ENCODE peak calls at places on chromosomes 4 and X, in six cellular contexts. Y, C, V, G, L and K are unnamed samples.

GRCh38 chrX:54093159-54093558 is 48.9 kb upstream of the PHF8 start:
- DNase-seq in Y (no peak), C (no peak), V (no peak), G (no peak), L (no peak), K (no peak)

GRCh38 chr4:7973545-7973981 is 33.9 kb upstream of the AFAP1 start:
- DNase-seq in Y (no peak), C (no peak), V (no peak), G (no peak), L (no peak), K (no peak)

GRCh38 chr4:85086721-85087120 is 120.2 kb upstream of the WDFY3 start:
- DNase-seq in Y (no peak), C (no peak), V (no peak), G (no peak), L (no peak), K (no peak)

GRCh38 chrX:72003811-72004750 is 93.4 kb downstream of the NHSL2 start:
- DNase-seq in Y (no peak), C (no peak), V (no peak), G (peak), L (peak), K (peak)

GRCh38 chrX:331145-331771 is 12.7 kb upstream of the GTPBP6 start:
- DNase-seq in Y (no peak), C (no peak), V (no peak), G (no peak), L (no peak), K (no peak)

GRCh38 chr4:78951862-78952472 is 12.7 kb upstream of the PAQR3 start:
- DNase-seq in Y (peak), C (peak), V (peak), G (peak), L (no peak), K (peak)

GRCh38 chr4:180960758-180961401 is 1282.3 kb upstream of the TENM3 start:
- DNase-seq in Y (no peak), C (no peak), V (no peak), G (no peak), L (no peak), K (no peak)

GRCh38 chrX:1384738-1385250 is 7.1 kb downstream of the SLC25A6 start:
- DNase-seq in Y (peak), C (no peak), V (no peak), G (no peak), L (no peak), K (no peak)

GRCh38 chr4:37827802-37828321 is 1.4 kb downstream of the PGM2 start:
- DNase-seq in Y (no peak), C (no peak), V (no peak), G (no peak), L (no peak), K (no peak)

GRCh38 chrX:54921427-54922021 is 900 bp downstream of the TRO start:
- DNase-seq in Y (peak), C (peak), V (peak), G (peak), L (peak), K (peak)

GRCh38 chrX:120790118-120790517 is 85.5 kb downstream of the CT47B1 start:
- DNase-seq in Y (peak), C (peak), V (peak), G (peak), L (peak), K (peak)

GRCh38 chr4:8537041-8537461 is 43.1 kb upstream of the GPR78 start:
- DNase-seq in Y (peak), C (peak), V (no peak), G (peak), L (peak), K (no peak)

GRCh38 chr4:151266542-151266941 is 10.4 kb upstream of the PRSS48 start:
- DNase-seq in Y (no peak), C (no peak), V (no peak), G (no peak), L (no peak), K (no peak)

GRCh38 chr4:76969493-76969892 is 19.9 kb downstream of the SEPTIN11 start:
- DNase-seq in Y (no peak), C (no peak), V (no peak), G (no peak), L (no peak), K (no peak)

GRCh38 chrX:22527302-22527701 is 254.6 kb downstream of the CBLL2 start:
- DNase-seq in Y (no peak), C (no peak), V (no peak), G (no peak), L (no peak), K (no peak)

GRCh38 chr4:173167793-173168395 is 717 bp upstream of the GALNT7 start:
- DNase-seq in Y (peak), C (no peak), V (peak), G (peak), L (peak), K (peak)

GRCh38 chr4:145076473-145076855 is 21.5 kb downstream of the ANAPC10 start:
- DNase-seq in Y (no peak), C (no peak), V (no peak), G (no peak), L (no peak), K (no peak)

GRCh38 chr4:148030486-148030885 is 298.6 kb downstream of the ARHGAP10 start:
- DNase-seq in Y (no peak), C (no peak), V (no peak), G (no peak), L (no peak), K (no peak)

GRCh38 chr4:37666625-37667071 is 19.5 kb downstream of the RELL1 start:
- DNase-seq in Y (peak), C (peak), V (no peak), G (no peak), L (no peak), K (peak)

GRCh38 chr4:152128356-152128755 is 367.5 kb upstream of the GATB start:
- DNase-seq in Y (no peak), C (no peak), V (no peak), G (no peak), L (no peak), K (no peak)

GRCh38 chr4:38131371-38132139 is 171.4 kb downstream of the PTTG2 start:
- DNase-seq in Y (no peak), C (no peak), V (peak), G (no peak), L (no peak), K (no peak)

GRCh38 chr4:140331245-140331644 is 42.2 kb upstream of the SCOC start:
- DNase-seq in Y (no peak), C (no peak), V (no peak), G (no peak), L (no peak), K (no peak)

GRCh38 chr4:140333523-140333922 is 39.9 kb upstream of the SCOC start:
- DNase-seq in Y (no peak), C (no peak), V (no peak), G (no peak), L (no peak), K (no peak)

GRCh38 chr4:140332734-140333133 is 40.7 kb upstream of the SCOC start:
- DNase-seq in Y (no peak), C (no peak), V (no peak), G (no peak), L (no peak), K (no peak)

GRCh38 chr4:140326395-140326993 is 47.0 kb upstream of the SCOC start:
- DNase-seq in Y (peak), C (peak), V (peak), G (peak), L (peak), K (peak)

DNA sequence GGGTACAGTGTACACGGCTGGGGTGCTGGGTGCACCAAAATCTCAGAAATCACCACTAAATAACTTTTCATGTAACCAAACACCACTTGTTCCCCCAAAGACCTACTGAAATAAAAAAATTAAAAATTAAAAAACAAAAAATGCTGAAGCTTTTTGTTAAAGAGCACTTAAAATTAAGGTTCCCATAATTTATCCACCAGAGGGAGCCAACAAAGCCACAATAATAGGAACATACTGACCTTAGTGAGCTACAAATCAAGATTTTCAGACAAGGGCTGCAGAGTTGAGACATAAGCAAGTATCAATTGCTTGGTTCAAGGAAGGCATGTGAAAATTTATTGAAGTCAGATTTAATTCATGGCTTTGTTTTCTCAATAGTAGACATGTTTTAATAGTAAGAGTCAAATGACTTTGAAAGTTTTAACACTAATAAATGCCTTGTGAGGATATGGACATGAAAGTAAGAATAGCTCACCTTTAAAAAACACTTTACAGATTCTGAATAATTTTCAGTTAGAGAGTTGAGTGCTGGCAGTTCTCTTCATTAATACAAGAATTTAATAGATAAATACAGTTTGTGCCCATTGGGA is 43.0 kb upstream of the SCOC start:
- DNase-seq in Y (no peak), C (peak), V (peak), G (no peak), L (no peak), K (no peak)
- TF ChIP-seq CTCF in Y (peak), C (peak), V (peak), G (peak), L (no peak), K (peak)

GRCh38 chr4:22237155-22237751 is 278.6 kb downstream of the ADGRA3 start:
- DNase-seq in Y (peak), C (peak), V (peak), G (no peak), L (no peak), K (peak)
- TF ChIP-seq CTCF in Y (peak), C (peak), V (peak), G (no peak), L (no peak), K (peak)

GRCh38 chrX:6363193-6363592 is 134.5 kb upstream of the NLGN4X start:
- DNase-seq in Y (no peak), C (no peak), V (no peak), G (no peak), L (no peak), K (no peak)
- TF ChIP-seq CTCF in Y (no peak), C (no peak), V (no peak), G (no peak), L (no peak), K (no peak)

DNA sequence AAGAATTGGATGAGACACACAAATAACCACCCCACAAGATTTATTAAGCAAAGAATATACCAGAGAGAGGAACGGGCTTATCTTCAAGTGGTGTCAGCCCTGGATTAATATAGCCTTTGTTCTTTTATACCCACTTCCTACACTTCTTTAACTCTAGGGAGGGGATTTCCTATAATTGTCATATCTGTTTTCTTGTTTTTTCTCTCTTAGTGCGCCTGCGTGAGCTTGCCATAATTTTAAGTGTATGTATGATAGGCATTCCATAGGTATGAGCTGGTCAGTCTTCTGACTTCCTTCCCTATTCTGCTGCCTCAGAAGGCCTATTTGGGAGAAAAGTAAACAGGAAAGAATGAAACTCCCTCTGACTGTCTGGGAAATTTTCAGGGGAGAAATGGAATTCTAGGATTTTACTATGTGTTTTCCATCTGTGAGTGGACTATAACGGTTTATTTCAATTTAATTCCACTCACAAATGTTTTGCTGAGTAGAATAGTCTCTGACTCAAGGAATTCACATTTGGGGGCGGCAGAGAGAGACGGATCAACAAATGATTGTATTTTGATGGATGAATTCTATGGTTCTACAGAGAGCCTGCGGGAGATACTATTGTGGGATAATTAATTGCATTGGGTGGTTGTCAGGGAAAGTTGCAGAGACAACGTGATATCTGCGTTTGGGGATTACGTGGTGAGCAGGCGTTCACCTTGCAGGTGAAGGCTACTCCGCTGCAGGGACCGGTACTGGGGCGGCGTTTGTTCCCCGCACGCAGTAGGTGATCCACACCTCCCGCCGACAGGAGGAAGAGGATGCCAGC is 626 bp upstream of the CEP135 start:
- DNase-seq in Y (no peak), C (peak), V (peak), G (no peak), L (no peak), K (peak)
- TF ChIP-seq CTCF in Y (no peak), C (no peak), V (no peak), G (no peak), L (no peak), K (no peak)

DNA sequence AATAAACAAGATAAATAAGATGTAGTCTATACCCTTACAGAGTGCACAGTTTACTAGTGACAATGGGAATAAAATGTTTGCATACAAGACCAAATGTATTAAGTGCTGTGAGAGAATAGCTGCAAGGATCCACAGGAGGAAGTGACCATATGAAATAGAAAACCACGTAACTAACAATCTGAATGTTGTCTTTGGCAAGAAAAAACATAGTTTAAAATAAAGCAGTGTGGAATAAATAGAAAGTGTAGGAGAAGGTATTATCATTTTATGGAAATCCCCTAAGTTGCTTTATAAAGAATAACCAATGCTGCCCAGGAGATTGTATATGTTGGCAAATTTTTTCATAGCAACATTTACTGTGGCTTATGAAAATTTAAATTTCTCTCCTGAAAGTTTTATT is 116.1 kb downstream of the PCDH7 start:
- DNase-seq in Y (no peak), C (no peak), V (no peak), G (no peak), L (no peak), K (no peak)
- TF ChIP-seq CTCF in Y (no peak), C (no peak), V (no peak), G (no peak), L (no peak), K (no peak)

GRCh38 chrX:10062980-10063379 is 93.8 kb upstream of the CLCN4 start:
- DNase-seq in Y (no peak), C (no peak), V (no peak), G (no peak), L (no peak), K (no peak)
- TF ChIP-seq CTCF in Y (no peak), C (no peak), V (no peak), G (no peak), L (no peak), K (no peak)